ENCODE peak calls at places on chromosomes 13 and 19, in nine cellular contexts. K is Panc1, D is breast epithelium, F is H1, B is spleen, I is stomach, T is K562, R is esophagus muscularis mucosa, N is endothelial cell of umbilical vein. P is an unnamed sample. For H3K9me3, the result is how much of the 10 kb centered on the place peaks cover.

GRCh38 chr19:31054430-31054829 is 294.8 kb downstream of the TSHZ3 start:
- DNase-seq in N (no peak), T (no peak), B (peak), K (peak), I (peak), D (no peak), F (peak), R (peak), P (peak)

GRCh38 chr13:110641055-110642015 is 26.0 kb downstream of the NAXD start:
- DNase-seq in N (no peak), F (no peak), R (no peak), T (no peak), B (peak), I (peak), D (no peak), K (no peak), P (no peak)

GRCh38 chr13:51033431-51034185 is 77.5 kb downstream of the C13orf42 start:
- DNase-seq in D (no peak), F (peak), I (no peak), N (no peak), B (no peak), R (peak), T (no peak), K (no peak), P (no peak)

GRCh38 chr13:30421093-30422055 is 919 bp upstream of the UBE2L5 start:
- DNase-seq in I (peak), N (peak), B (peak), F (peak), R (peak), T (peak), D (peak), K (no peak), P (peak)

GRCh38 chr13:74278901-74279300 is 144.7 kb upstream of the KLF12 start:
- DNase-seq in K (no peak), B (no peak), D (no peak), I (no peak), N (no peak), F (no peak), R (no peak), T (no peak), P (no peak)

GRCh38 chr19:35031072-35031881 is 1.0 kb downstream of the SCN1B start:
- DNase-seq in K (no peak), B (no peak), T (peak), R (no peak), D (no peak), N (no peak), F (peak), I (no peak), P (no peak)

GRCh38 chr19:4972509-4973230 is 3.8 kb downstream of the KDM4B start:
- DNase-seq in B (no peak), K (no peak), N (peak), D (no peak), I (no peak), F (no peak), R (no peak), T (no peak), P (no peak)

GRCh38 chr13:91946498-91947070 is 548.2 kb downstream of the GPC5 start:
- DNase-seq in F (no peak), D (no peak), T (no peak), I (no peak), R (no peak), K (peak), N (peak), B (no peak), P (no peak)

GRCh38 chr19:4849019-4849418 is 17.5 kb upstream of the TICAM1 start:
- DNase-seq in N (no peak), K (no peak), F (no peak), I (no peak), R (no peak), D (no peak), B (no peak), T (no peak), P (no peak)

GRCh38 chr13:32115069-32115468 is 83.5 kb downstream of the FRY start:
- DNase-seq in B (no peak), K (no peak), I (no peak), N (peak), R (no peak), T (no peak), D (no peak), F (no peak), P (no peak)

GRCh38 chr19:55034751-55035150 is 3.3 kb downstream of the GP6 start:
- DNase-seq in B (no peak), F (no peak), I (no peak), N (no peak), R (no peak), D (no peak), K (no peak), T (no peak), P (no peak)

GRCh38 chr13:109389456-109389855 is 396.9 kb downstream of the IRS2 start:
- DNase-seq in T (no peak), I (no peak), F (no peak), D (no peak), R (peak), K (no peak), N (no peak), B (no peak), P (no peak)

GRCh38 chr13:43303040-43303729 is 279.8 kb downstream of the DNAJC15 start:
- DNase-seq in K (no peak), D (no peak), R (no peak), T (no peak), F (peak), B (no peak), N (peak), I (peak), P (peak)

GRCh38 chr13:20431687-20432384 is 93.8 kb downstream of the CRYL1 start:
- DNase-seq in B (no peak), N (no peak), F (no peak), K (no peak), I (no peak), D (no peak), R (no peak), T (no peak), P (no peak)

GRCh38 chr19:8608858-8609209 is 1.7 kb downstream of the ADAMTS10 start:
- DNase-seq in K (no peak), N (no peak), F (no peak), R (no peak), D (no peak), I (no peak), T (no peak), B (no peak), P (no peak)

GRCh38 chr19:8610928-8611284 is 391 bp upstream of the ADAMTS10 start:
- DNase-seq in T (no peak), F (no peak), D (no peak), R (no peak), I (no peak), K (no peak), N (no peak), B (no peak), P (no peak)

GRCh38 chr19:8610041-8610927 is at the start of gene ADAMTS10:
- DNase-seq in T (peak), B (peak), D (no peak), F (peak), R (no peak), N (no peak), I (no peak), K (no peak), P (peak)

GRCh38 chr19:8611391-8611883 is 922 bp upstream of the ADAMTS10 start:
- DNase-seq in I (no peak), N (no peak), K (no peak), B (no peak), F (no peak), T (no peak), D (no peak), R (no peak), P (no peak)

DNA sequence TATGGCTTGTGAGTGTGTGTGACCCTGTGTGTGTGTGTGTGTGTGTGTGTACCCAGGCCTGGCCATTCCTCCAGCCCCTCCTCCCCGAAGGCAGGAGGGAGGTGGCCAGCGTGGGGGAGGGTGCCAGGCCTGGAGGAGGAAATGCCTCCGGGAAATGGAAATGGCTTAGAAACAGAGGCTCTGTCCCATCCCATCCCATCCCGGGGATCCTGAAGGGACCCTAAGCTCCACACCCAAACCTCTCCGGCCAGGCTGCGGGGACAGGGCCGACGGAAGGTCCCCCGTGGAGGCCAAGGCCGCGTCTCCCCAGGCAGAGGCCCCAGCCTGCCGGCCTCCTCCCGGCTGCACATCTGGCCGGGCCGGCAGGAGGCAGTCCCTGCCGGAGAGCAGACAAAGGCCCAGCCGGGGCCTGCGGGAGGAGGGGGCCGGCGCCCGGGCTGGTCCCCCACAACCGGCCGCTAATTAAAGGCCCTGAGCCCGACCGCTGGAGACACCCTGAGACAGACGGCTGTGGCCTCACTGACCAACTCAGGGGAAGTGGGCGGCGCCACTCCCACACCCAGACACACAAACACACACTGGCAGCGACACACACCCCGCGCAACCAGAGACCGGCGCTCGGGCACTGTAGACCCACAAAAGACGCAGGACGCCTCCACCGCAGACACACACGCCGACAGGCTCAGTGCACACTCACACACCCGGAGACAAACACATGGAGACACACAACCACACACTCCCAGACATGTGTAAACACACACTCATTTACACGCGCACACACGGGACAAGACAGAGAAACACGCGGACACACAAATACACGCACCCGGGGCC is 1.1 kb downstream of the ADAMTS10 start:
- DNase-seq in B (no peak), K (no peak), T (peak), N (peak), I (peak), R (no peak), F (peak), D (no peak), P (peak)
- H3K27ac ChIP-seq in B (peak), K (peak), T (no peak), N (peak), I (peak), R (peak), F (peak), D (peak), P (peak)

GRCh38 chr13:66489172-66489571 is 741.0 kb downstream of the PCDH9 start:
- DNase-seq in B (no peak), F (no peak), D (no peak), R (no peak), I (no peak), K (no peak), T (no peak), N (no peak), P (no peak)
- H3K9me3 ChIP-seq in B (under half), F (under half), D (under half), R (under half), I (under half), K (under half), T (under half), N (under half), P (under half)

GRCh38 chr19:58560921-58561320 is 2.5 kb upstream of the UBE2M start:
- DNase-seq in I (no peak), T (no peak), D (no peak), B (peak), F (no peak), R (no peak), N (no peak), K (no peak), P (no peak)
- TF ChIP-seq POLR2AphosphoS5 in I (no peak), T (no peak), D (no peak), B (no peak), F (no peak), R (no peak), N (no peak), K (no peak), P (no peak)

DNA sequence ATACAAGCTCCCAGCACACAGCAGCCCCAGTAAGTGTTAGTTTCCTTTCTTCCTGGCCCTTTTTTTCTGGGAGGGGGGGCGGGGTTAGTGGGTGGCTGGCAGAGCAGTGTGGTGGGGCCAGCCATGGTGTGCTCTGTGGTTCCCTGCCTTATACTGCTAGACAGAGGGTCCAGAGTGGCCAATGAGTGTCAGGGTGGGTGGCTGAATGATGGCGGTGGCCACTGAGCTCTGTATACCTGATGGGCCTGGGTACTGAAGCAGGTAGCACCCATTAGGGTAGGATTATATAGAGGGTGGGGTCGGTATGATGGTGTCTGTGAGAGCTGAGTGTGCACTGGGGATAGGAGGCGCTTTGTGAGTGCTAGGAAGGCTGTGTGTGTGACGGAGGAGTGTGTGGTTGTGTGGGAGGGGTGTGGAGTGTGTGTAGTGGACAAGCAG is 13.8 kb downstream of the CIC start:
- DNase-seq in F (no peak), T (no peak), R (no peak), N (no peak), B (no peak), D (no peak), I (no peak), K (no peak), P (no peak)
- H3K27ac ChIP-seq in F (no peak), T (peak), R (peak), N (no peak), B (peak), D (peak), I (peak), K (peak), P (peak)

DNA sequence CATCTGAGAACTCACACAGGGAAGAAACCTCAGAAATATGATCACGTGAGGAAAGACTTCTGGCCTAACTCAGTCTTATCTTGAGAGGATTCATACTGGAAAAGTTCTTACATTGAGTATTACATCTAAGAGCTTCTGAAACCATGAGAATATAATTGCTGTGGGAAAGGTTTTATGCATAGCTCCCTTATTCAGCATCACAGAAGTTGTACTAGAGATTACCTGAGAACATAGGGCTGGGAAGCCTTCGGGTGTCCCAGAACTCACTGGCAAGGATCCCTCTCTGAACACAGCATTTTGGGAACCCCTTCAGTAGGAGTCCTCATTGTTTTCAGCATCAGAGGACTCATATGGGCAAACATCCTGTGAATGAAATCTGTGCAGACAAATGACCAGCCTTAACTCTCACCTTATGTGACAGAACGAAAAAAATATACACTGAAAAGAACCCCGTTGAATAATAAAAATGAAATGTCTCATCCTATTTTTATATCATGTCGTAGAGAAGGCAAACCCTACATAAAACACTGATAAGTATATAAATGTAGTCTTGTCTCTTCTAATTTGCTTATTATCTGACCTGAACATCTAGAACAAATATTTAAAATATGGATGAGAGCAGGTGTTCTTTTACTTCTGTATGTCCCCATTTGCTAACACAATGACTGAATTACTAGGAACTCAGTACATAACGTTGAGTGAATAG is 14.2 kb downstream of the ZNF274 start:
- DNase-seq in R (no peak), F (no peak), B (no peak), T (no peak), D (no peak), N (peak), I (no peak), K (no peak), P (no peak)
- H3K9me3 ChIP-seq in R (under half), F (half or more), B (half or more), T (half or more), D (half or more), N (under half), I (half or more), K (half or more), P (half or more)

GRCh38 chr13:106349080-106349841 is 186.2 kb downstream of the EFNB2 start:
- DNase-seq in D (no peak), N (peak), I (peak), B (no peak), F (peak), T (no peak), R (no peak), K (no peak), P (peak)
- TF ChIP-seq POLR2AphosphoS5 in D (no peak), N (peak), I (no peak), B (no peak), F (no peak), T (no peak), R (no peak), K (no peak), P (peak)

GRCh38 chr13:45492538-45492937 is 27.8 kb downstream of the COG3 start:
- DNase-seq in D (no peak), B (no peak), K (no peak), I (no peak), N (no peak), T (no peak), F (no peak), R (no peak), P (no peak)

DNA sequence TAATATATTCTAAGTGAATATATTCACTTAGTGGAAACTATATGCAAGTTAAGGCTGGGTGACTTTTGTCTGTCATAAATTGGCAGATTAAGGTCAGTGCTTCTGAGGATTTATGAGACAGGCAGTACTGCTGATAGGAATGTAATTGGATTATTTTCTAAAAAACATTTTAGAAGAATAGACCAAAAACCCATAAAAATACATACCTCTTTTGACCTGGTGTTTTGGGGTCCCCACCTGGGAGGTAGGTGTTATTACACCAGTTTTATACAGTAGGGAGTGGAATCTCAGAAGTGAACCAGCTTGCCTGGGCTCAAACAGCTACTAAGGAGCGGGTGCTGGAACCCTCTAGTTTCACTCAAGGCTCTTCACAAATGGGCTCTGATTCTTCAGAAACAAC is 25.3 kb downstream of the COG3 start:
- DNase-seq in F (no peak), K (no peak), I (no peak), N (peak), T (no peak), D (no peak), B (no peak), R (no peak), P (no peak)
- H3K27ac ChIP-seq in F (no peak), K (no peak), I (no peak), N (no peak), T (no peak), D (no peak), B (no peak), R (no peak), P (no peak)